ENCODE peak calls at places on chromosome 20, in six cellular contexts. One of them, this sample, is unnamed.

GRCh38 chr20:3766832-3767433 is 620 bp downstream of the ADISSP start:
- DNase-seq in lower lobe of right lung: peak; percentile 50
- DNase-seq in activated B cell treated with CpG ODN at 0.5 μM for 24 hours: no peak
- DNase-seq in tibial nerve: no peak
- DNase-seq in BJ: no peak
- DNase-seq in epithelial cell of esophagus: no peak
- DNase-seq in this sample: no peak

GRCh38 chr20:62232194-62232593 is 6.1 kb upstream of the OSBPL2 start:
- DNase-seq in lower lobe of right lung: no peak
- DNase-seq in activated B cell treated with CpG ODN at 0.5 μM for 24 hours: no peak
- DNase-seq in BJ: no peak
- DNase-seq in tibial nerve: no peak
- DNase-seq in epithelial cell of esophagus: peak; percentile 75
- DNase-seq in this sample: no peak

GRCh38 chr20:7712661-7713060 is 227.6 kb downstream of the HAO1 start:
- DNase-seq in lower lobe of right lung: no peak
- DNase-seq in tibial nerve: no peak
- DNase-seq in epithelial cell of esophagus: no peak
- DNase-seq in BJ: no peak
- DNase-seq in activated B cell treated with CpG ODN at 0.5 μM for 24 hours: no peak
- DNase-seq in this sample: no peak

GRCh38 chr20:57749131-57749690 is 39.4 kb upstream of the PMEPA1 start:
- DNase-seq in BJ: no peak
- DNase-seq in tibial nerve: no peak
- DNase-seq in epithelial cell of esophagus: no peak
- DNase-seq in lower lobe of right lung: peak; percentile 50
- DNase-seq in activated B cell treated with CpG ODN at 0.5 μM for 24 hours: no peak
- DNase-seq in this sample: no peak

GRCh38 chr20:59628171-59628570 is 23.8 kb downstream of the PHACTR3 start:
- DNase-seq in BJ: no peak
- DNase-seq in lower lobe of right lung: no peak
- DNase-seq in tibial nerve: no peak
- DNase-seq in epithelial cell of esophagus: no peak
- DNase-seq in activated B cell treated with CpG ODN at 0.5 μM for 24 hours: no peak
- DNase-seq in this sample: no peak

GRCh38 chr20:41592516-41593192 is 25.5 kb downstream of the CHD6 start:
- DNase-seq in activated B cell treated with CpG ODN at 0.5 μM for 24 hours: no peak
- DNase-seq in tibial nerve: no peak
- DNase-seq in BJ: no peak
- DNase-seq in epithelial cell of esophagus: no peak
- DNase-seq in lower lobe of right lung: no peak
- DNase-seq in this sample: no peak

GRCh38 chr20:38919683-38920082 is 6.5 kb upstream of the FAM83D start:
- DNase-seq in tibial nerve: no peak
- DNase-seq in activated B cell treated with CpG ODN at 0.5 μM for 24 hours: no peak
- DNase-seq in BJ: no peak
- DNase-seq in lower lobe of right lung: no peak
- DNase-seq in epithelial cell of esophagus: no peak
- DNase-seq in this sample: no peak

GRCh38 chr20:62609811-62610757 is 32.2 kb upstream of the SLCO4A1 start:
- DNase-seq in BJ: no peak
- DNase-seq in epithelial cell of esophagus: no peak
- DNase-seq in activated B cell treated with CpG ODN at 0.5 μM for 24 hours: no peak
- DNase-seq in tibial nerve: no peak
- DNase-seq in lower lobe of right lung: no peak
- DNase-seq in this sample: no peak

GRCh38 chr20:5535211-5535756 is 214.9 kb upstream of the SHLD1 start:
- DNase-seq in epithelial cell of esophagus: peak; percentile 94
- DNase-seq in lower lobe of right lung: no peak
- DNase-seq in activated B cell treated with CpG ODN at 0.5 μM for 24 hours: no peak
- DNase-seq in BJ: peak; percentile 46
- DNase-seq in tibial nerve: no peak
- DNase-seq in this sample: peak; percentile 56

GRCh38 chr20:4082406-4083102 is 67.2 kb upstream of the RNF24 start:
- DNase-seq in lower lobe of right lung: peak; percentile 67
- DNase-seq in tibial nerve: no peak
- DNase-seq in activated B cell treated with CpG ODN at 0.5 μM for 24 hours: peak; percentile 26
- DNase-seq in BJ: no peak
- DNase-seq in epithelial cell of esophagus: no peak
- DNase-seq in this sample: peak; percentile 91

GRCh38 chr20:24871429-24872213 is 77.4 kb upstream of the CST7 start:
- DNase-seq in tibial nerve: no peak
- DNase-seq in lower lobe of right lung: no peak
- DNase-seq in epithelial cell of esophagus: no peak
- DNase-seq in activated B cell treated with CpG ODN at 0.5 μM for 24 hours: no peak
- DNase-seq in BJ: no peak
- DNase-seq in this sample: no peak

GRCh38 chr20:58081842-58082241 is 146.6 kb downstream of the ANKRD60 start:
- DNase-seq in BJ: peak; percentile 85
- DNase-seq in activated B cell treated with CpG ODN at 0.5 μM for 24 hours: no peak
- DNase-seq in lower lobe of right lung: no peak
- DNase-seq in tibial nerve: no peak
- DNase-seq in epithelial cell of esophagus: peak; percentile 11
- DNase-seq in this sample: no peak

GRCh38 chr20:19964289-19965263 is 52.6 kb upstream of the NAA20 start:
- DNase-seq in activated B cell treated with CpG ODN at 0.5 μM for 24 hours: no peak
- DNase-seq in tibial nerve: no peak
- DNase-seq in epithelial cell of esophagus: peak; percentile 90
- DNase-seq in lower lobe of right lung: peak; percentile 57
- DNase-seq in BJ: peak; percentile 87
- DNase-seq in this sample: peak; percentile 53

GRCh38 chr20:35899064-35899463 is 55.2 kb downstream of the SCAND1 start:
- DNase-seq in tibial nerve: no peak
- DNase-seq in lower lobe of right lung: no peak
- DNase-seq in activated B cell treated with CpG ODN at 0.5 μM for 24 hours: no peak
- DNase-seq in epithelial cell of esophagus: no peak
- DNase-seq in BJ: no peak
- DNase-seq in this sample: no peak

GRCh38 chr20:50053790-50054547 is 59.0 kb downstream of the UBE2V1 start:
- DNase-seq in lower lobe of right lung: no peak
- DNase-seq in tibial nerve: no peak
- DNase-seq in activated B cell treated with CpG ODN at 0.5 μM for 24 hours: no peak
- DNase-seq in BJ: no peak
- DNase-seq in epithelial cell of esophagus: no peak
- DNase-seq in this sample: no peak

GRCh38 chr20:53748821-53749402 is 155.3 kb upstream of the ZNF217 start:
- DNase-seq in lower lobe of right lung: no peak
- DNase-seq in epithelial cell of esophagus: peak; percentile 40
- DNase-seq in BJ: no peak
- DNase-seq in tibial nerve: no peak
- DNase-seq in activated B cell treated with CpG ODN at 0.5 μM for 24 hours: no peak
- DNase-seq in this sample: no peak

GRCh38 chr20:4729265-4729664 is 7.6 kb downstream of the PRND start:
- DNase-seq in epithelial cell of esophagus: peak; percentile 46
- DNase-seq in BJ: no peak
- DNase-seq in tibial nerve: no peak
- DNase-seq in activated B cell treated with CpG ODN at 0.5 μM for 24 hours: no peak
- DNase-seq in lower lobe of right lung: no peak
- DNase-seq in this sample: no peak

GRCh38 chr20:15895560-15896084 is 677.6 kb downstream of the KIF16B start:
- DNase-seq in BJ: no peak
- DNase-seq in lower lobe of right lung: no peak
- DNase-seq in tibial nerve: no peak
- DNase-seq in activated B cell treated with CpG ODN at 0.5 μM for 24 hours: peak; percentile 22
- DNase-seq in epithelial cell of esophagus: no peak
- DNase-seq in this sample: no peak

GRCh38 chr20:38433304-38433972 is 1.7 kb downstream of the SNHG17 start:
- DNase-seq in lower lobe of right lung: no peak
- DNase-seq in epithelial cell of esophagus: no peak
- DNase-seq in activated B cell treated with CpG ODN at 0.5 μM for 24 hours: no peak
- DNase-seq in BJ: no peak
- DNase-seq in tibial nerve: no peak
- DNase-seq in this sample: no peak

GRCh38 chr20:62728028-62728780 is 19.6 kb downstream of the NTSR1 start:
- DNase-seq in activated B cell treated with CpG ODN at 0.5 μM for 24 hours: no peak
- DNase-seq in tibial nerve: no peak
- DNase-seq in lower lobe of right lung: peak; percentile 45
- DNase-seq in BJ: no peak
- DNase-seq in epithelial cell of esophagus: no peak
- DNase-seq in this sample: peak; percentile 81

GRCh38 chr20:9574182-9574581 is 59.8 kb downstream of the LAMP5 start:
- DNase-seq in epithelial cell of esophagus: no peak
- DNase-seq in tibial nerve: no peak
- DNase-seq in BJ: no peak
- DNase-seq in activated B cell treated with CpG ODN at 0.5 μM for 24 hours: no peak
- DNase-seq in lower lobe of right lung: no peak
- DNase-seq in this sample: no peak

GRCh38 chr20:31547017-31547675 is 32.9 kb downstream of the HM13 start:
- DNase-seq in epithelial cell of esophagus: peak; percentile 89
- DNase-seq in activated B cell treated with CpG ODN at 0.5 μM for 24 hours: peak; percentile 70
- DNase-seq in BJ: peak; percentile 42
- DNase-seq in lower lobe of right lung: peak; percentile 87
- DNase-seq in tibial nerve: peak; percentile 69
- DNase-seq in this sample: peak; percentile 81

GRCh38 chr20:53085720-53086119 is 113.6 kb downstream of the TSHZ2 start:
- DNase-seq in BJ: no peak
- DNase-seq in epithelial cell of esophagus: no peak
- DNase-seq in activated B cell treated with CpG ODN at 0.5 μM for 24 hours: no peak
- DNase-seq in tibial nerve: no peak
- DNase-seq in lower lobe of right lung: no peak
- DNase-seq in this sample: no peak

GRCh38 chr20:14986026-14986655 is 648.7 kb upstream of the FLRT3 start:
- DNase-seq in tibial nerve: no peak
- DNase-seq in activated B cell treated with CpG ODN at 0.5 μM for 24 hours: no peak
- DNase-seq in BJ: no peak
- DNase-seq in epithelial cell of esophagus: peak; percentile 45
- DNase-seq in lower lobe of right lung: peak; percentile 84
- DNase-seq in this sample: no peak

GRCh38 chr20:57432874-57433491 is 41.8 kb downstream of the RBM38 start:
- DNase-seq in epithelial cell of esophagus: peak; percentile 35
- DNase-seq in BJ: no peak
- DNase-seq in lower lobe of right lung: peak; percentile 85
- DNase-seq in tibial nerve: no peak
- DNase-seq in activated B cell treated with CpG ODN at 0.5 μM for 24 hours: peak; percentile 53
- DNase-seq in this sample: peak; percentile 92

GRCh38 chr20:5621305-5621704 is 128.9 kb upstream of the SHLD1 start:
- DNase-seq in lower lobe of right lung: no peak
- DNase-seq in tibial nerve: no peak
- DNase-seq in BJ: no peak
- DNase-seq in epithelial cell of esophagus: no peak
- DNase-seq in activated B cell treated with CpG ODN at 0.5 μM for 24 hours: no peak
- DNase-seq in this sample: no peak

GRCh38 chr20:1154734-1155133 is 30.0 kb downstream of the TMEM74B start:
- DNase-seq in epithelial cell of esophagus: no peak
- DNase-seq in activated B cell treated with CpG ODN at 0.5 μM for 24 hours: no peak
- DNase-seq in BJ: no peak
- DNase-seq in lower lobe of right lung: no peak
- DNase-seq in tibial nerve: no peak
- DNase-seq in this sample: no peak
- TF ChIP-seq CTCF in epithelial cell of esophagus: no peak
- TF ChIP-seq CTCF in activated B cell treated with CpG ODN at 0.5 μM for 24 hours: no peak
- TF ChIP-seq CTCF in BJ: no peak
- TF ChIP-seq CTCF in lower lobe of right lung: no peak
- TF ChIP-seq CTCF in tibial nerve: no peak
- TF ChIP-seq CTCF in this sample: no peak

GRCh38 chr20:21003902-21004301 is 102.3 kb downstream of the LINC00237 start:
- DNase-seq in activated B cell treated with CpG ODN at 0.5 μM for 24 hours: no peak
- DNase-seq in lower lobe of right lung: no peak
- DNase-seq in epithelial cell of esophagus: no peak
- DNase-seq in BJ: no peak
- DNase-seq in tibial nerve: no peak
- DNase-seq in this sample: no peak

GRCh38 chr20:21004386-21005076 is 101.6 kb downstream of the LINC00237 start:
- DNase-seq in BJ: no peak
- DNase-seq in epithelial cell of esophagus: no peak
- DNase-seq in activated B cell treated with CpG ODN at 0.5 μM for 24 hours: no peak
- DNase-seq in tibial nerve: no peak
- DNase-seq in lower lobe of right lung: no peak
- DNase-seq in this sample: no peak

GRCh38 chr20:21006611-21007010 is 99.5 kb downstream of the LINC00237 start:
- DNase-seq in lower lobe of right lung: no peak
- DNase-seq in BJ: no peak
- DNase-seq in epithelial cell of esophagus: no peak
- DNase-seq in activated B cell treated with CpG ODN at 0.5 μM for 24 hours: no peak
- DNase-seq in tibial nerve: no peak
- DNase-seq in this sample: no peak

GRCh38 chr20:21002486-21002885 is 103.7 kb downstream of the LINC00237 start:
- DNase-seq in activated B cell treated with CpG ODN at 0.5 μM for 24 hours: no peak
- DNase-seq in tibial nerve: no peak
- DNase-seq in BJ: no peak
- DNase-seq in lower lobe of right lung: no peak
- DNase-seq in epithelial cell of esophagus: no peak
- DNase-seq in this sample: no peak
- TF ChIP-seq CTCF in activated B cell treated with CpG ODN at 0.5 μM for 24 hours: no peak
- TF ChIP-seq CTCF in tibial nerve: no peak
- TF ChIP-seq CTCF in BJ: no peak
- TF ChIP-seq CTCF in lower lobe of right lung: no peak
- TF ChIP-seq CTCF in epithelial cell of esophagus: no peak
- TF ChIP-seq CTCF in this sample: no peak

DNA sequence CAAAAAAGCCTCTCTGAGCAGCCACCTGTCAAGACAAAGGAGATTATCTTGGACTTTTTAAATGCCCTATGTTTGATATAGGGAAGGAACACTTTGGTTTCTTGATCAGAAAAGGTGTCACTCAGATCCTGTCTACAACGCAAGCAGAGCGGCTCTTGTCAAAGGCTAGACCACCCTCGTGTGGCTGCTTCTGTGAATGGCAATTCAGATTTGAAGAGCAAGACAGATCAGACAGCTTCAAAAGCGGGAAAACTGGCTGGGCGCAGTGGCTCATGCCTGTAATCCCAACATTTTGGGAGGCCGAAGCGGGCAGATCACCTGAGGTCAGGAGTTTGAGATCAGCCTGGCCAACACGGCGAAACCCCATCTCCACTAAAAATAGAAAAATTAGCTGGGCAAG is 10.1 kb upstream of the NXT1 start:
- DNase-seq in activated B cell treated with CpG ODN at 0.5 μM for 24 hours: no peak
- DNase-seq in lower lobe of right lung: no peak
- DNase-seq in epithelial cell of esophagus: peak; percentile 84
- DNase-seq in BJ: no peak
- DNase-seq in tibial nerve: peak; percentile 68
- DNase-seq in this sample: peak; percentile 55
- TF ChIP-seq CTCF in activated B cell treated with CpG ODN at 0.5 μM for 24 hours: no peak
- TF ChIP-seq CTCF in lower lobe of right lung: peak; percentile 77
- TF ChIP-seq CTCF in epithelial cell of esophagus: peak; percentile 82
- TF ChIP-seq CTCF in BJ: peak; percentile 57
- TF ChIP-seq CTCF in tibial nerve: peak; percentile 86
- TF ChIP-seq CTCF in this sample: peak; percentile 80

DNA sequence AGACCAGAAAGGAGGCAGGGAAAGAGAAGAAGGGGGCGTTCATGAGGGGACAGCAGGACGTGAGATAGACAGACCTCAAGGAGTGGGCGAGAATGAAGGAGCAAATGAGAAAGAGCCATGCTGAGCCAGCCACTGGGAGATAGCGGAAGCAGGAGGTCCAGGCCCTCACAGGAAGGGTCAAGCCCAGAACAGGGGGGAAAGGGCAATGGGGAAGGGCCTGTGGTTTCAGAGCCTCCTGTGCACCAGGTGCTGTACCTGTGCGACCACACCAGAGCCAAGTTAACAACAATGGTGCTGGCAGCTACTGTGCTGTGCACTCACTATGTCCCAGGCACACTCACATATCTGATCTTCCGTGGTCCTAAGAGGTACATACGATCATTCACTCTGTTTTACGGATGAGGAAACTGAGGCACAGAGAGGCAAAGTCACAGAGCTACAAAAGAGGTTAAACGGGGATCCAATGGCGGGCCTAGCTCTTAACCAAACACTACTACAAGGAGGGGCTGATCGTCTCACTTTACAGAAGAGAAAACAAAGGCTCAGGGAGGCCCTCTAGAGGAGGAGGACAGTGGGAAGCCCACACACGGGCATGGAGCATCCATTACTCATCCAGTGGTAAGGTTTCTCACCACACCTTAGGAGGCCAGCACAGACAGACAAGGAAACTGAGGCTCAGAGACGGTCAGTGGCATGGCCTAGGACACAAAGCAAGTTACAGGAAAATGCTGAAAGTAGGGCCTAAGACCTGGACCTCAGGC is 129.1 kb downstream of the PREX1 start:
- DNase-seq in tibial nerve: no peak
- DNase-seq in epithelial cell of esophagus: no peak
- DNase-seq in activated B cell treated with CpG ODN at 0.5 μM for 24 hours: no peak
- DNase-seq in lower lobe of right lung: no peak
- DNase-seq in BJ: no peak
- DNase-seq in this sample: no peak
- TF ChIP-seq CTCF in tibial nerve: no peak
- TF ChIP-seq CTCF in epithelial cell of esophagus: no peak
- TF ChIP-seq CTCF in activated B cell treated with CpG ODN at 0.5 μM for 24 hours: no peak
- TF ChIP-seq CTCF in lower lobe of right lung: no peak
- TF ChIP-seq CTCF in BJ: no peak
- TF ChIP-seq CTCF in this sample: no peak